ENCODE peak calls at places on chromosome 4, in nine cellular contexts. Y, E, W, X, I, R, A, F and T are unnamed samples.

GRCh38 chr4:185143596-185143969 is 517 bp downstream of the SLC25A4 start:
- DNase-seq in Y (no peak), A (no peak), I (peak), F (peak), R (no peak), X (peak), E (peak), W (peak), T (no peak)

GRCh38 chr4:158202475-158202874 is 7.8 kb upstream of the TMEM144 start:
- DNase-seq in Y (no peak), I (no peak), F (no peak), E (no peak), W (no peak), A (no peak), X (no peak), R (no peak), T (no peak)

GRCh38 chr4:185222598-185222997 is 13.2 kb downstream of the SNX25 start:
- DNase-seq in F (peak), R (no peak), W (no peak), E (no peak), X (peak), Y (no peak), I (no peak), A (no peak), T (no peak)

GRCh38 chr4:147747787-147748454 is 16.0 kb downstream of the ARHGAP10 start:
- DNase-seq in Y (no peak), W (no peak), R (no peak), E (no peak), F (no peak), A (no peak), X (no peak), I (peak), T (no peak)

GRCh38 chr4:186227221-186227620 is at the start of gene KLKB1:
- DNase-seq in A (no peak), F (peak), W (no peak), X (no peak), Y (no peak), E (peak), I (no peak), R (no peak), T (no peak)

GRCh38 chr4:30616943-30617646 is 103.1 kb upstream of the PCDH7 start:
- DNase-seq in E (peak), W (no peak), Y (no peak), A (no peak), X (no peak), R (no peak), F (peak), I (no peak), T (no peak)

GRCh38 chr4:1465173-1466033 is 59.2 kb upstream of the NKX1-1 start:
- DNase-seq in E (no peak), W (no peak), I (peak), F (no peak), X (no peak), Y (no peak), R (no peak), A (no peak), T (peak)

GRCh38 chr4:81165853-81166430 is 49.1 kb downstream of the PRKG2 start:
- DNase-seq in E (no peak), F (peak), Y (no peak), I (no peak), A (no peak), W (no peak), R (no peak), X (peak), T (no peak)

GRCh38 chr4:16914208-16914607 is 15.8 kb upstream of the LDB2 start:
- DNase-seq in R (no peak), I (no peak), E (peak), Y (no peak), F (peak), X (peak), W (no peak), A (no peak), T (no peak)

GRCh38 chr4:61246003-61246402 is 45.9 kb downstream of the ADGRL3 start:
- DNase-seq in F (peak), W (no peak), X (no peak), E (peak), A (no peak), I (no peak), Y (no peak), R (no peak), T (no peak)

GRCh38 chr4:25863906-25864418 is 1.2 kb upstream of the SEL1L3 start:
- DNase-seq in W (no peak), E (no peak), R (no peak), X (no peak), F (no peak), Y (no peak), A (no peak), I (peak), T (no peak)

GRCh38 chr4:13627606-13628301 is at the start of gene BOD1L1:
- DNase-seq in R (peak), I (peak), F (peak), X (peak), W (peak), A (peak), E (peak), Y (peak), T (peak)
- TF ChIP-seq CTCF in R (peak), I (peak), F (peak), X (peak), W (peak), A (peak), E (peak), Y (peak), T (peak)

GRCh38 chr4:77880784-77881183 is 18.2 kb downstream of the MRPL1 start:
- DNase-seq in E (no peak), W (no peak), F (no peak), Y (no peak), R (no peak), X (no peak), A (no peak), I (no peak), T (no peak)
- TF ChIP-seq CTCF in E (no peak), W (no peak), F (no peak), Y (no peak), R (no peak), X (no peak), A (no peak), I (no peak), T (no peak)

GRCh38 chr4:4592414-4592813 is 50.6 kb upstream of the STX18 start:
- DNase-seq in W (no peak), X (no peak), F (no peak), Y (no peak), I (no peak), A (no peak), R (no peak), E (no peak), T (no peak)

GRCh38 chr4:4593596-4593995 is 51.7 kb upstream of the STX18 start:
- DNase-seq in F (no peak), Y (no peak), A (no peak), E (no peak), X (no peak), R (no peak), I (no peak), W (no peak), T (no peak)

GRCh38 chr4:4594531-4594930 is 52.7 kb upstream of the STX18 start:
- DNase-seq in X (peak), E (no peak), A (no peak), I (no peak), W (no peak), F (no peak), R (no peak), Y (no peak), T (no peak)

GRCh38 chr4:4591071-4591470 is 49.2 kb upstream of the STX18 start:
- DNase-seq in W (no peak), X (peak), I (no peak), A (no peak), E (no peak), Y (no peak), F (no peak), R (no peak), T (no peak)

GRCh38 chr4:4590496-4590895 is 48.6 kb upstream of the STX18 start:
- DNase-seq in E (no peak), A (peak), R (no peak), F (peak), Y (no peak), W (no peak), I (no peak), X (peak), T (no peak)
- TF ChIP-seq CTCF in E (no peak), A (no peak), R (no peak), F (no peak), Y (no peak), W (no peak), I (no peak), X (no peak), T (no peak)

GRCh38 chr4:37802068-37802666 is 24.3 kb upstream of the PGM2 start:
- DNase-seq in E (peak), F (peak), A (no peak), Y (no peak), X (peak), I (peak), R (no peak), W (peak), T (no peak)
- TF ChIP-seq CTCF in E (peak), F (peak), A (peak), Y (no peak), X (peak), I (peak), R (no peak), W (peak), T (no peak)

DNA sequence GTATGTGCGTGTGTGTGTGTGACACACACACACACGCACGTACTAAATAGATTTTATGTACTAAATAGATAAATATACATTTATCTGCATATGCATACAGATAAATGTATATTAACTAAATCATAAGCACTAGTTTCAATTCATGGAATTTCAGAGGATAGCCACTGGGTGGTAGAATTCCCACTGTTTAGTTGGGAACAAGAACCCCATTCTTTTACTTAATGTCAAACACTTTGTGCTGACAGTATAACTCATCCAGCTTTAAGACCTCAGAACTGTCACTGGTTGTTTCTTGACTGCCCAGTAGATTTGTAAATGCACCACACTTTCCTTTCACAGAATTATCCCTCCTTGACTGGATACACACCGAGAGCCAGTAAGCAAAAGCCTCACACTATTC is 32.5 kb downstream of the PPARGC1A start:
- DNase-seq in X (peak), Y (no peak), A (no peak), F (peak), I (no peak), W (no peak), E (peak), R (no peak), T (no peak)
- TF ChIP-seq CTCF in X (peak), Y (no peak), A (peak), F (peak), I (no peak), W (no peak), E (peak), R (no peak), T (no peak)

GRCh38 chr4:24044610-24045589 is 155.1 kb upstream of the PPARGC1A start:
- DNase-seq in Y (no peak), X (no peak), F (no peak), R (no peak), E (no peak), A (no peak), W (no peak), I (no peak), T (no peak)
- TF ChIP-seq CTCF in Y (no peak), X (no peak), F (no peak), R (no peak), E (no peak), A (no peak), W (no peak), I (no peak), T (no peak)

GRCh38 chr4:38164346-38164745 is 204.1 kb downstream of the PTTG2 start:
- DNase-seq in I (no peak), W (no peak), F (no peak), E (no peak), X (no peak), A (no peak), R (no peak), Y (no peak), T (no peak)

GRCh38 chr4:38163216-38164006 is 203.2 kb downstream of the PTTG2 start:
- DNase-seq in X (peak), F (peak), A (no peak), I (no peak), E (no peak), W (no peak), R (no peak), Y (no peak), T (no peak)

GRCh38 chr4:38169524-38169923 is 209.3 kb downstream of the PTTG2 start:
- DNase-seq in Y (no peak), W (no peak), I (no peak), F (no peak), X (no peak), A (no peak), R (no peak), E (no peak), T (no peak)

GRCh38 chr4:38166768-38167167 is 206.6 kb downstream of the PTTG2 start:
- DNase-seq in F (no peak), W (no peak), Y (no peak), I (no peak), E (no peak), R (no peak), A (no peak), X (no peak), T (no peak)

DNA sequence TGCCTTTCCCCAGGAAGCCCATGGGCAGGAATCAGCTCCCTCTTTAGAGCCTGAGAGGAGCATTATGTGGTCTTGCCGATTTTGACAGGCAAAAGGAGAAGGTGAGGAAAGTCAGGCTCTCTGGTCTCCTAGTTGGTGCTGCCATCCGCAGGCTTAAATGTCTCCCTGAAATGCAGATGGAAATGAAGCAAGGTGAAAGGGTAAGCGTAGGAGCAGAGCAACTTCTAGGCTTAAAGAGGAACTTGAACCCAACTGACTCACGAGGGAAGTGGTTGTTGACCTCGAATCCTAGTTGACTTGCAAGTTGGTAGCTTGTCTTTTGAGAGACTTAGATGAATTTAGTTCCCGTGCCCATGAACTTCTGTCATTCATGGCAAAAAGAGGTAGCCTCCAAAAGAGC is 205.9 kb downstream of the PTTG2 start:
- DNase-seq in Y (no peak), R (no peak), X (no peak), I (no peak), A (no peak), F (no peak), W (no peak), E (no peak), T (peak)
- TF ChIP-seq CTCF in Y (no peak), R (no peak), X (no peak), I (no peak), A (no peak), F (no peak), W (no peak), E (no peak), T (peak)

GRCh38 chr4:5790546-5790857 is 79.5 kb downstream of the EVC start:
- DNase-seq in W (no peak), R (no peak), E (no peak), Y (no peak), F (no peak), I (no peak), A (no peak), X (no peak), T (no peak)
- TF ChIP-seq CTCF in W (no peak), R (no peak), E (no peak), Y (no peak), F (no peak), I (no peak), A (no peak), X (no peak), T (no peak)

DNA sequence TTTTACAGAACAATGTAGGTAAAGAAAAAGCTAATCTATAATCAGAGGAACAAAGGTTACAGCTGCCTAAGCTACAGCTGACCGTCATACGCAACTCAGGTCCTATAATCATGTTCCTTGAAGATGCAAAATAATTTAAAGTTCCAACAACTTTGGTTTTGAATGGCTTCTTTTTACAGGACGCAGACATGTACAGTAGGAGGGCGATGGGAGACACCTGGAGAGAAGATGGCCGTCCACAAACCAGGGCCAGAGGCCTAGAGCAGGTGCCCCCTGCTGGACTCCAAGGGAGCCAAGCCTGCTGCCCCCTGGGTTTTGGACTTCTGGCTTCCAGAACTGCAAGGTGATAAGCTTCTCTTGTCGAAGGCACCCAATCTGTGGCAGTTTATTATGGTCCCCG is 10.6 kb downstream of the HGFAC start:
- DNase-seq in X (no peak), R (no peak), A (no peak), I (no peak), Y (no peak), W (no peak), E (peak), F (no peak), T (no peak)
- TF ChIP-seq CTCF in X (peak), R (peak), A (peak), I (no peak), Y (no peak), W (no peak), E (peak), F (peak), T (peak)

DNA sequence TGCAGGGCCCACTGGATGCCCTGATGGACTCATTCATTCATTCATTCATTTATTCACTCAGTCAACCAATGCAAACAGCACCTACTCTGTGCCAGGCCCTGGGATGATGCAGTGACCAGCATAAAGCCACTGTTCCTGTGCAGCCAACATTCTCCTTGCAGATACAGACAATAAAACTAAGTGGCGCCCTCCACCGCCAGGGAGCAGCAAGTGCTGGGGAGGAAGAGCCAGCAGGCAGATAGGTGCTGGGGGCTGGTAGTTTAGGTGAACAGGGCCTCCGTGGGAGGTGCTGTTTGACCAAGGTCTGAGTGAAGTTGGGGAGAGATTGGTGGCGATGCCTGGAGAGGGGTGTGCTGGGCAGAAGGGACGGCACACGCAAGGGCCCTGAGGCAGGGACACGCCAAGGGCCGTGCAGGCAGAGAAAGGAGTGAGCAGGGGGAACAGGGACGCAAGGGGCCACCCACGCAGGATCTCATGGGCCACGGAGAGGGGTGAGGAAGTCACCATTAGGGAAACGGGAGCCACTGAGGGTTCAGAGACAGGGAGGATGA is 65.5 kb downstream of the WFS1 start:
- DNase-seq in E (no peak), X (no peak), W (no peak), Y (no peak), I (no peak), R (no peak), F (no peak), A (no peak), T (no peak)
- TF ChIP-seq CTCF in E (no peak), X (no peak), W (no peak), Y (no peak), I (no peak), R (no peak), F (no peak), A (no peak), T (no peak)